ENCODE peak calls at places on chromosomes 2 and 18, in five cellular contexts. G is fibroblast of lung; M is CD8-positive, alpha-beta memory T cell; D is GM06990; Y is astrocyte. E is an unnamed sample.

GRCh38 chr2:129050116-129050515 is 731.4 kb upstream of the HS6ST1 start:
- DNase-seq in M (no peak), Y (no peak), D (no peak), G (no peak), E (no peak)

GRCh38 chr2:182015334-182016109 is 29.9 kb downstream of the PPP1R1C start:
- DNase-seq in M (no peak), Y (peak), G (no peak), D (no peak), E (no peak)

GRCh38 chr18:70044626-70045025 is 97.0 kb upstream of the CD226 start:
- DNase-seq in Y (peak), D (no peak), M (no peak), G (peak), E (peak)

GRCh38 chr18:32753656-32754221 is 19.1 kb downstream of the KLHL14 start:
- DNase-seq in Y (no peak), M (no peak), D (no peak), G (no peak), E (no peak)

GRCh38 chr2:75595541-75596395 is 35.0 kb upstream of the EVA1A start:
- DNase-seq in Y (peak), G (peak), M (no peak), D (no peak), E (peak)

GRCh38 chr18:49521251-49521650 is 34.2 kb upstream of the C18orf32 start:
- DNase-seq in Y (no peak), M (no peak), D (no peak), G (no peak), E (no peak)

GRCh38 chr2:101972621-101973434 is 18.9 kb upstream of the IL1R2 start:
- DNase-seq in D (no peak), G (peak), Y (peak), M (no peak), E (peak)

GRCh38 chr2:67318966-67319590 is 78.1 kb upstream of the ETAA1 start:
- DNase-seq in D (no peak), M (no peak), G (no peak), Y (peak), E (no peak)

DNA sequence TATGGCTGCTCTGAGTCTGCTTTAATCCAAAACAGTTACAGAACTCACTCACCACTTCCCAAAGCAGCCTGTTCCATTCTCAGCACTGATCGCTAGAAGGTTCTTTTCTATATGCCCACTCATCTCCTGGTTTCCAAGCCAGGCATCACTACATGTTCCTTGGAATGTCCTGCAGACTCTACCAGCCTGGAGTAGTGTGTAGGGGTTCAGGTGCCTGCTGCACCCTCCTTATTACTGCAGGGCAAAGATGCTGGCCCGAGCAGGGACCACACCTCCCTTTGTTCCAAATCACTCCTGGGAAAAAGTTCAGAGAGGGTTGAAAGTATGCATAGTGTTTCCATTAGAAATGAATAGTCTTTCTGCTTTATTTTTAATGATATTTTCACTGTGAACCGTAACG is 196.6 kb downstream of the SH3RF3 start:
- DNase-seq in Y (no peak), M (no peak), D (no peak), G (no peak), E (no peak)
- H3K4me3 ChIP-seq in Y (no peak), M (no peak), D (no peak), G (no peak), E (no peak)

DNA sequence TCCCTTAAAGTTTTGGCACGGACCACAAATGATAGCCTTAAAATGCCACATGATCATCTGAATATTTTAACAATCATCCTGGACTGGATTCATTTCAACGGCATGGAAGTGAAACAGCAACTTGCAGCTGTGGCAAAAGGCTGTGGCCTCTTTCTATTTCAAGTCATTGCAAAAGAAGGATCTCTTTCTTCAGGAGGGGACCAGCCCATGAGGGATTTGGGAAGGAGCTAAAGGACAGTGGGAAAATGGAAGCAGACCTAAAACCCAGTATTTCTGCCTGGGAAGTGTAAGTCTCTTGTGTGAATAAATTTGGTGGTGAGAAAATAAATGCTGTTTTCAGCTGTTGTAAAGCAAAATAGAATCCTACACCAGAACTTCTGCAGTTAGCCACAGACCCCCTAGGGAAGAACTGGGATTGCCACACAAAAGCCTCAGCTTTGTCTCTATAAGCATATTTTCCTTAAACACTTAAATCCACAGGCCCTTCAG is 107.3 kb upstream of the ZFP36L2 start:
- DNase-seq in G (peak), M (no peak), D (no peak), Y (peak), E (no peak)
- H3K4me3 ChIP-seq in G (no peak), M (no peak), D (no peak), Y (no peak), E (no peak)

DNA sequence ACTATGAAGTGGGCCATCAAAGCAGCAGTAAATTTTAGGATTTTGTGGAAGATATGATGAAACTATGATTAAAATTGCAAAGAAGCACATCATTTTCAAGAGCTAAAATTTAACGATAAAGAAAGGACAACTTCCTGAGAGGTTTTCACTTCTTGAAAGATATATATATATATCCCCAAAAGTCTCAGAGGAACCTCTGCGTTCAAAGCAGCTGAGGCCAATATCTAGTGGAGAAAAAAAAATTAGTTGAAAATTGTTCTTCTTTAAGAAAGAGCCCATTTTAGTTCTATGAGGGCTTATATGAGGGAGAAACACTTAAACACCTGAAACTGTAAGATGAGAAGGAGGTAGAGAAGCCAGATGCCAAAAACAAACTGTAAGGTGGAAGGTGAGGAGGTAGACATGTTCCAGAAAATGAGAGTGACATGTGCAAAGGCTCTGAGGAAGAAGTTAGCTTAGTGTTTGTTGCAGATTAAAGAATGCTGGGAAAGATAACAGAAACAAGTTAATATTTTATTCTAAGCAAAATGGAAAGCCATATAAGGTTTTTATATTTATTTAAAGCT is 72.9 kb upstream of the VRK2 start:
- DNase-seq in G (no peak), Y (no peak), M (no peak), D (no peak), E (no peak)
- H3K4me3 ChIP-seq in G (no peak), Y (no peak), M (no peak), D (no peak), E (no peak)

GRCh38 chr2:191680639-191681038 is 2.7 kb downstream of the NABP1 start:
- DNase-seq in Y (no peak), G (no peak), M (no peak), D (no peak), E (no peak)
- H3K4me3 ChIP-seq in Y (peak), G (peak), M (peak), D (peak), E (peak)

GRCh38 chr2:42725657-42726056 is 38.3 kb downstream of the OXER1 start:
- DNase-seq in G (no peak), M (no peak), Y (no peak), D (no peak), E (no peak)

GRCh38 chr2:42723465-42723864 is 40.5 kb downstream of the OXER1 start:
- DNase-seq in D (no peak), M (no peak), Y (no peak), G (no peak), E (no peak)

GRCh38 chr2:42721898-42722297 is 42.0 kb downstream of the OXER1 start:
- DNase-seq in Y (no peak), D (no peak), G (no peak), M (no peak), E (no peak)

GRCh38 chr2:42726680-42727079 is 37.3 kb downstream of the OXER1 start:
- DNase-seq in D (no peak), Y (no peak), M (no peak), G (no peak), E (no peak)

DNA sequence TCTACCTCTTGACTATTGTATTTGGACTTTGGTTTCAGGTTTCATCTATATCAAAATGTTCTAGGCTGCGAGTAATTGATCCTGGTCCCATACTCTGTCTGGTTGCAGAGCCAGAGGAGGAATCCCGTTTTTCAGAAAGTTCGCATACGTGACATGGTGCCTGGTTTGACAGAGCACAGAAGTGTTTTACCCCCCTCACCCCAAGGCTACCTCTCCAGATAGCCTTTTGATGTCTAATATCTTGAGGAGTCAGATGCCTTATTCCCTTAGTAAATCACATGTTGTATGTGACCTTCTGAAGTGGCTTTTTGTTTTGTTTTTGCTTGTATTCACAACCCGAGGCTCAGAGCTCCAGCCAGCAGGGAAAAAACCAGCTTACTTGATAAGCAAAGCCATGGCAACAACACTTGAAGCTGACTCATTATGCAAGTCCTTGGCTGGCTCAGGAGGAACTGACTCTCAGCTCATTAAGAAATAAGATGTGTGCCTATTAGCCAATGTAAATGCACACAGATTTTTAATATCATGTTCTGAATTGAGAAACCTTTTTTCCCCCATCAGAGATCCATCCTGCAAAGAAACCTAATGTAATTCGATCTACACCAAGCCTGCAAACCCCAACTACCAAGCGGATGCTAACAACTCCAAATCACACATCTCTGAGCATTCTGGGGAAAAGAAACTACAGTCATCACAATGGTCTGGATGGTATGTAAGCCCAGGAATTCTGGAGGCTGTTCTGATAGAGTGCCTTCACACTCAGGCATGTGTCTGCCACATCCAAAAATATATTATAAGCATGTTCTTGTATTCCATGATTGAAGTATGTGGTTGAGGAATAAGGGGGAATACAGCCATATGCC is 41.4 kb downstream of the OXER1 start:
- DNase-seq in D (peak), M (no peak), G (peak), Y (peak), E (peak)
- H3K4me3 ChIP-seq in D (no peak), M (no peak), G (no peak), Y (no peak), E (no peak)

GRCh38 chr2:201126308-201127127 is 10.6 kb downstream of the CFLAR start:
- DNase-seq in G (peak), Y (peak), D (peak), M (no peak), E (no peak)

GRCh38 chr2:201127128-201127521 is 11.2 kb downstream of the CFLAR start:
- DNase-seq in D (no peak), G (no peak), Y (no peak), M (no peak), E (no peak)

GRCh38 chr2:201130524-201131186 is 14.7 kb downstream of the CFLAR start:
- DNase-seq in G (peak), Y (peak), M (peak), D (peak), E (no peak)

GRCh38 chr2:201129044-201129505 is 13.1 kb downstream of the CFLAR start:
- DNase-seq in Y (peak), D (peak), M (no peak), G (no peak), E (peak)

GRCh38 chr2:201127570-201127969 is 11.6 kb downstream of the CFLAR start:
- DNase-seq in M (peak), D (no peak), G (peak), Y (peak), E (no peak)
- H3K4me3 ChIP-seq in M (peak), D (peak), G (no peak), Y (peak), E (peak)

GRCh38 chr2:232486558-232487384 is 863 bp downstream of the ECEL1 start:
- DNase-seq in Y (no peak), M (peak), G (no peak), D (no peak), E (no peak)

GRCh38 chr2:232485757-232486557 is 1.7 kb downstream of the ECEL1 start:
- DNase-seq in M (peak), D (no peak), Y (no peak), G (no peak), E (no peak)

GRCh38 chr2:232488721-232489300 is 1.2 kb upstream of the ECEL1 start:
- DNase-seq in Y (no peak), G (no peak), M (peak), D (no peak), E (no peak)

GRCh38 chr2:232488097-232488711 is 570 bp upstream of the ECEL1 start:
- DNase-seq in Y (no peak), D (no peak), G (no peak), M (peak), E (no peak)

GRCh38 chr2:232487385-232488096 is at the start of gene ECEL1:
- DNase-seq in D (no peak), G (no peak), M (no peak), Y (no peak), E (no peak)
- H3K4me3 ChIP-seq in D (no peak), G (no peak), M (no peak), Y (no peak), E (no peak)

GRCh38 chr18:48137354-48138208 is 207.1 kb upstream of the SMAD2 start:
- DNase-seq in Y (no peak), G (no peak), M (no peak), D (no peak), E (no peak)
- H3K4me3 ChIP-seq in Y (peak), G (no peak), M (no peak), D (no peak), E (no peak)

DNA sequence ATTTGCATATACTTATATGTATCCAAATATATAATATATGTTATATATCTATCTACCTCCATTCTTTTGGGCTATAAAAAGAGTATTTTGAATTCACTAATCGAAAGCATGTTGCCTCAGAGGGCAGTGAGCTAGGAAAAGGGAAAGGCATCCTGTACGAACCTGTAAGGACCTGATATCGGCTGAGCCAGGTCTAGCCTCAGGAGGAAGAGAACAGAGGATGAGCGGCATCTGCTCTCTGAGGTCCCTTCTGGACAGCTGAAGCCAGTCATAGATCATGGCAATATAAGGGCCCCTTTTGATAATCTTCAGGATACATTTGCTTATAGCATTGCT is 166.2 kb upstream of the STK17B start:
- DNase-seq in G (no peak), Y (no peak), M (no peak), D (no peak), E (no peak)
- H3K4me3 ChIP-seq in G (no peak), Y (no peak), M (no peak), D (no peak), E (no peak)

GRCh38 chr2:235611756-235612155 is 117.9 kb downstream of the AGAP1 start:
- DNase-seq in D (no peak), M (no peak), Y (no peak), G (no peak), E (no peak)

GRCh38 chr2:235614900-235615712 is 121.3 kb downstream of the AGAP1 start:
- DNase-seq in G (peak), Y (peak), D (no peak), M (no peak), E (peak)

GRCh38 chr2:235614176-235614860 is 120.5 kb downstream of the AGAP1 start:
- DNase-seq in M (no peak), D (no peak), G (no peak), Y (no peak), E (no peak)

GRCh38 chr2:235612551-235612950 is 118.7 kb downstream of the AGAP1 start:
- DNase-seq in G (no peak), M (no peak), D (no peak), Y (no peak), E (no peak)

GRCh38 chr2:235613671-235614070 is 119.8 kb downstream of the AGAP1 start:
- DNase-seq in D (no peak), G (no peak), Y (no peak), M (no peak), E (no peak)
- H3K4me3 ChIP-seq in D (no peak), G (no peak), Y (no peak), M (no peak), E (no peak)